ENCODE peak calls at places on chromosomes 3 and 15, in seven cellular contexts. F is A549, S is pancreas, P is IMR-90, Z is upper lobe of left lung, X is cardiac muscle cell, G is Peyer's patch. N is an unnamed sample.

GRCh38 chr3:45987368-45988099 is 8.1 kb downstream of the FYCO1 start:
- DNase-seq in P (peak; percentile 82), Z (no peak), S (no peak), F (no peak), G (no peak), X (peak; percentile 61), N (no peak)

GRCh38 chr15:57185507-57186074 is 190.7 kb upstream of the CGNL1 start:
- DNase-seq in P (no peak), X (no peak), G (no peak), S (no peak), F (no peak), Z (no peak), N (no peak)

GRCh38 chr3:55521086-55522060 is 34.3 kb upstream of the WNT5A start:
- DNase-seq in F (no peak), X (no peak), P (no peak), G (no peak), S (no peak), Z (no peak), N (no peak)

GRCh38 chr3:162605651-162606204 is 1109.1 kb downstream of the OTOL1 start:
- DNase-seq in G (no peak), P (no peak), Z (no peak), F (no peak), X (no peak), S (no peak), N (no peak)

GRCh38 chr3:184911570-184911969 is 99.6 kb downstream of the VPS8 start:
- DNase-seq in X (no peak), F (no peak), Z (no peak), P (no peak), G (no peak), S (no peak), N (no peak)

GRCh38 chr3:10766049-10766705 is 49.9 kb upstream of the SLC6A11 start:
- DNase-seq in Z (no peak), G (no peak), P (no peak), X (no peak), S (no peak), F (no peak), N (no peak)

GRCh38 chr15:59327942-59328341 is 44.7 kb downstream of the MYO1E start:
- DNase-seq in F (no peak), X (no peak), G (peak; percentile 76), Z (no peak), P (no peak), S (no peak), N (no peak)

GRCh38 chr15:35697549-35698299 is 151.8 kb upstream of the DPH6 start:
- DNase-seq in X (peak; percentile 70), Z (no peak), S (no peak), F (peak; percentile 1), P (peak; percentile 82), G (no peak), N (no peak)

GRCh38 chr3:112604536-112604935 is 36.4 kb downstream of the CCDC80 start:
- DNase-seq in P (peak; percentile 86), X (peak; percentile 96), Z (no peak), G (no peak), F (no peak), S (no peak), N (no peak)

GRCh38 chr15:28983432-28984311 is 97.9 kb downstream of the APBA2 start:
- DNase-seq in Z (no peak), X (no peak), S (no peak), G (no peak), F (no peak), P (no peak), N (no peak)

GRCh38 chr3:147392083-147392916 is 14.0 kb downstream of the ZIC4 start:
- DNase-seq in S (no peak), F (no peak), G (no peak), P (no peak), X (no peak), Z (no peak), N (no peak)

GRCh38 chr15:36447373-36447772 is 132.1 kb upstream of the CDIN1 start:
- DNase-seq in S (no peak), F (no peak), P (no peak), X (no peak), Z (no peak), G (no peak), N (no peak)

GRCh38 chr3:155748611-155749365 is 3.9 kb upstream of the PLCH1 start:
- DNase-seq in F (no peak), G (no peak), Z (no peak), X (no peak), S (no peak), P (no peak), N (no peak)

DNA sequence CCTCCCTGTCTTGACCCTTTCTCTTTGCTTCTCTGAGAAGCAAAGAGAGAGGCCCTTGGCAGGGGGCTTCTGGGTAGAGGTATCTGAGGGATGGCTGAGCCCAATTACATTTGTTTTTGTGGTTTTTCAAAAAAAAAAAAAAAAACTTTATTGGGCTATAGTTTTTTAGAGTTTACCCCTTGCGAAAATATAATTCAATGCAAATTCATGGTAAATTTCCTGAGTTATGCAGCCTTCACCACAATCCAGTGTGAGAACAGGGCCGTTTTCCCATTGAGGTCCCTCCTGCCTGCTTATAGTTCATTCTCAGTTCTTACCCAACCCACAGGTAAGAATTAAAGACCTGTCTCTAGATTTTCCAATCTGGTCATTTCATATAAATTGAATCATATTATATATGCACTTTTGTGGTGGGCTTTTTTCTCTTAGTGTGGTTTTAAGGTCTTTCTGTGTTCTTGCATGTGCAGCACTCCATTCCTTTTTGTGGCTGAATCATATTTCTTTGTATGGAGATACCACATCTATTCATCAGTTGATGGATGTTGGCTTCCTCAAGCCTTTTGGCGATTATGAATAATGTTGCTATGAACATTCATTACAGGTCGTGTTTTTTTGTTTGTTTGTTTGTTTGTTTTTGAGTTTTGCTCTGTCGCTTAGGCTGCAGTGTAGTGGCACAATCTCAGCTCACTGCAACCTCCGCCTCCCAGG is 2.7 kb downstream of the MCM2 start:
- DNase-seq in F (no peak), G (no peak), X (no peak), S (no peak), P (no peak), Z (no peak), N (no peak)
- H3K4me3 ChIP-seq in F (no peak overlapping the region), G (no peak overlapping the region), X (no peak overlapping the region), S (no peak overlapping the region), P (no peak overlapping the region), Z (no peak overlapping the region), N (no peak overlapping the region)

DNA sequence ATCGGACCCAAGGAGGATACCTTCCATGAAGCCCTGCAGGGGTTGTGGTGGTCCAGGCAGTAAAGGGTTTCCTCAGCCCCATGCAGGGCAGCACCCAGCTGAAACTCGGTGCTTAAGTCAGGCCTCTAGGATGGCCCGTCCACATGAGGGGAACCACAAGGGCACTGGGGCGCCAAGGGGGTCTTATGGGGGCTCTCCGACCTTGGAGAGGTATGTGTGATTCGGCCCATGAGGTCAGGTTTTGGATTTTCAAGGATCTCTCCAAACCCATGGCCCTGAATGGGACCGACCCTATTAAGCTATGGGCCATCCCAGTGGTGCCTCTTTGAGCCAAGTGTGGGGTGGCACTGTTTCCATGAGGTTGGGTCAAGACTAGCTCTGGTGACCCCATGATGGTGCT is 233.3 kb downstream of the SNRPN start:
- DNase-seq in S (no peak), F (no peak), P (no peak), Z (no peak), G (no peak), X (no peak), N (no peak)
- H3K9me3 ChIP-seq in S (no peaks in the 10 kb centered on the region), F (no peaks in the 10 kb centered on the region), P (peaks cover 84% of the 10 kb centered on the region), Z (peaks cover 13% of the 10 kb centered on the region), G (no peaks in the 10 kb centered on the region), X (no peaks in the 10 kb centered on the region), N (no peaks in the 10 kb centered on the region)

GRCh38 chr3:5666455-5666854 is 478.9 kb downstream of the EDEM1 start:
- DNase-seq in S (no peak), Z (no peak), P (no peak), X (no peak), G (no peak), F (no peak), N (no peak)
- H3K4me3 ChIP-seq in S (no peak overlapping the region), Z (no peak overlapping the region), P (no peak overlapping the region), X (no peak overlapping the region), G (no peak overlapping the region), F (no peak overlapping the region), N (no peak overlapping the region)

DNA sequence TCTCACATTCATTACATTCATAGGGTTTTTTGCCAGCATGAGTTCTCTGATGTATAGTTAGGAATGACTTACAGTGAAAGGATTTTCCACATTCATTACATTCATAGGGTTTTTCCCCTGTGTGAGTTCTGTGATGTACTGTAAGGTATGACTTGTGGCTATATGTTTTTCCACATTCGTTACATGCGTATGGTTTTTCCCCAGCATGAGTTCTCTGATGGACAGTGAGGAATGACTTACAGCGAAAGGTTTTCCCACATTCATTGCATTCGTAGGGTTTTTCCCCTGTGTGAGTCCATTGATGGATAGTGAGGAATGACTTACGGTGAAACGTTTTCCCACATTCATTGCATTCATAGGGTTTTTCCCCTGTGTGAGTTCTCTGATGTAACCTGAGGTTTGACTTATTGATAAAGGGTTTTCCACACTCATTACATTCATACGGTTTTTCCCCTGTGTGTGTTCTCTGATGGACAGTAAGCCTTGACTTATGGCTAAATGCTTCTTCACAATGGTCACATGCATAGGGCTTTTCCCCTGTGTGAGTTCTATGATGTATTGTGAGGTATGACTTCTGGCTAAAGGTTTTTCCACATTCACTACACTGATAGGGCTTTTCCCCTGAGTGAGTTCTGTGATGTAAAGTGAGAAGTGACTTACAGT is 47.4 kb downstream of the ZNF717 start:
- DNase-seq in P (peak; percentile 10), F (no peak), G (no peak), S (no peak), X (peak; percentile 18), Z (no peak), N (no peak)
- H3K9me3 ChIP-seq in P (peaks cover 73% of the 10 kb centered on the region), F (peaks cover 42% of the 10 kb centered on the region), G (no peaks in the 10 kb centered on the region), S (no peaks in the 10 kb centered on the region), X (no peaks in the 10 kb centered on the region), Z (peaks cover 74% of the 10 kb centered on the region), N (peaks cover 61% of the 10 kb centered on the region)

GRCh38 chr3:39234041-39234440 is 41.6 kb upstream of the XIRP1 start:
- DNase-seq in Z (no peak), S (no peak), P (no peak), X (no peak), F (no peak), G (no peak), N (no peak)

GRCh38 chr3:39232859-39233258 is 40.5 kb upstream of the XIRP1 start:
- DNase-seq in P (no peak), Z (no peak), S (no peak), X (no peak), G (no peak), F (no peak), N (no peak)

GRCh38 chr3:39234705-39235104 is 42.3 kb upstream of the XIRP1 start:
- DNase-seq in G (no peak), S (no peak), P (no peak), F (no peak), X (no peak), Z (no peak), N (peak; percentile 3)

GRCh38 chr3:39241502-39241901 is 38.3 kb downstream of the CX3CR1 start:
- DNase-seq in S (no peak), P (no peak), X (no peak), G (no peak), F (no peak), Z (no peak), N (no peak)

GRCh38 chr3:39237012-39237411 is 42.8 kb downstream of the CX3CR1 start:
- DNase-seq in G (no peak), X (no peak), Z (no peak), S (no peak), P (no peak), F (no peak), N (no peak)
- H3K4me3 ChIP-seq in G (no peak overlapping the region), X (no peak overlapping the region), Z (no peak overlapping the region), S (no peak overlapping the region), P (no peak overlapping the region), F (no peak overlapping the region), N (no peak overlapping the region)

N was measured in effector memory CD4-positive, alpha-beta T cell.